ENCODE peak calls at places on chromosomes 2 and 18, in four cellular contexts. E is GM12878, R is K562, O is SK-N-SH. W is an unnamed sample.

GRCh38 chr2:27798948-27799645 is 27.6 kb downstream of the MRPL33 start:
- DNase-seq in R (peak), E (no peak), O (no peak), W (no peak)

GRCh38 chr18:38751897-38752296 is 1186.3 kb upstream of the CELF4 start:
- DNase-seq in E (no peak), O (no peak), R (no peak), W (no peak)

GRCh38 chr2:71597749-71598148 is 144.4 kb downstream of the DYSF start:
- DNase-seq in O (no peak), R (no peak), E (no peak), W (no peak)

GRCh38 chr2:120436885-120437603 is 91.1 kb downstream of the INHBB start:
- DNase-seq in R (peak), O (peak), E (no peak), W (peak)

GRCh38 chr2:222982010-222982908 is 69.7 kb upstream of the KCNE4 start:
- DNase-seq in O (peak), E (no peak), R (peak), W (peak)

GRCh38 chr2:45014016-45014702 is 4.9 kb upstream of the SIX2 start:
- DNase-seq in R (no peak), O (peak), E (no peak), W (peak)

GRCh38 chr2:128196026-128196822 is 105.2 kb downstream of the UGGT1 start:
- DNase-seq in E (no peak), O (no peak), R (no peak), W (no peak)

GRCh38 chr18:77101410-77102245 is 31.0 kb downstream of the MBP start:
- DNase-seq in R (no peak), E (peak), O (peak), W (no peak)

GRCh38 chr2:56985609-56986008 is 801.8 kb downstream of the CCDC85A start:
- DNase-seq in O (no peak), R (no peak), E (no peak), W (no peak)

GRCh38 chr2:222494104-222494739 is 69.9 kb downstream of the SGPP2 start:
- DNase-seq in O (no peak), E (no peak), R (no peak), W (no peak)

GRCh38 chr2:218879881-218880748 is 537 bp upstream of the WNT10A start:
- DNase-seq in O (peak), E (peak), R (no peak), W (peak)

GRCh38 chr2:176188218-176188968 is at the start of gene HOXD1:
- DNase-seq in R (no peak), O (peak), E (no peak), W (peak)

GRCh38 chr2:220394433-220394832 is 767.0 kb downstream of the SLC4A3 start:
- DNase-seq in R (no peak), E (no peak), O (no peak), W (no peak)

GRCh38 chr18:31176531-31176930 is 13.9 kb upstream of the DSC1 start:
- DNase-seq in R (no peak), O (no peak), E (no peak), W (no peak)

DNA sequence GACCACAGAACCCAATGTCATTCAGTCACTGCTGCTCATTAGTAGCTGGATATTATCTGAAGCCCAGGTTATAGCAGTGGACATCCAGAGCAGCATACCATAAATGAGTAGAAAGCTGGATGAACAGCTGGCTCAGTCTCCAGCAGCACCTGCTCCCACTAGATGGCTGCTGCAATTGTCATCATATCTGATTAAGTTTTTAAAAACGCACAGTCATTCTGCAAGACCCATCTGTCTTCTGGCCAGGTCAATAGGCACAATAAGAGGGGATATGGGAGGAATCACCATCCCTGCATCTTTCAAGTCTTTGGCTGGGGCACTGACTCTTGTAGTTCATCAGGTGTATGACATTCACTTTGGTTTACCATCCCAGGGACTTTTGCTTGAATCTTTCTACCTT is 55.1 kb upstream of the XDH start:
- DNase-seq in R (no peak), E (no peak), O (no peak), W (no peak)
- TF ChIP-seq CTCF in R (no peak), E (no peak), O (no peak), W (no peak)

GRCh38 chr2:129768485-129769258 is 210.8 kb upstream of the RAB6C start:
- DNase-seq in E (no peak), R (no peak), O (no peak), W (no peak)

GRCh38 chr2:129766594-129766993 is 212.9 kb upstream of the RAB6C start:
- DNase-seq in O (peak), R (no peak), E (no peak), W (no peak)

GRCh38 chr2:129766159-129766485 is 213.3 kb upstream of the RAB6C start:
- DNase-seq in E (no peak), O (no peak), R (no peak), W (no peak)

GRCh38 chr2:129767987-129768386 is 211.5 kb upstream of the RAB6C start:
- DNase-seq in O (no peak), R (no peak), E (no peak), W (no peak)

DNA sequence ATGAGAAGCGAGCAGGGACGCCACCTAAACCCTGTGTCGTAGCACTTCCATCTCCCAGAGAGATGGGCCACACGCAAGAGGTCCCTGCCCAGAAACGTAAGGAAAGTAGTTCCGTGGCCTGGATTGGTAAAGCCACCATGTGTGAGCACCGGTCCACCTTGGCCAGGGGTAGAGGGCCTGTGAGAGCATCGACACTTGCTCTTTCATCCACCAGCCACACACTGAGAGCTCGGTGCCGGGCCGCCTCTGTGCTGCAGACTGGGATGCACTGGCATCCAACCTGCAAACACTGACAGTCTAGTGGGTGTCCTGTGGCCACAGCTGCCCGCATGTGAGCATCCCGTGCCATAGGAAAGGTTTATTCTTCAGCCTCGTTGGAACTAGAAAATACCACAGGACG is 212.1 kb upstream of the RAB6C start:
- DNase-seq in R (no peak), E (no peak), O (no peak), W (no peak)
- TF ChIP-seq USF2 in R (no peak), E (no peak), O (no peak), W (no peak)

DNA sequence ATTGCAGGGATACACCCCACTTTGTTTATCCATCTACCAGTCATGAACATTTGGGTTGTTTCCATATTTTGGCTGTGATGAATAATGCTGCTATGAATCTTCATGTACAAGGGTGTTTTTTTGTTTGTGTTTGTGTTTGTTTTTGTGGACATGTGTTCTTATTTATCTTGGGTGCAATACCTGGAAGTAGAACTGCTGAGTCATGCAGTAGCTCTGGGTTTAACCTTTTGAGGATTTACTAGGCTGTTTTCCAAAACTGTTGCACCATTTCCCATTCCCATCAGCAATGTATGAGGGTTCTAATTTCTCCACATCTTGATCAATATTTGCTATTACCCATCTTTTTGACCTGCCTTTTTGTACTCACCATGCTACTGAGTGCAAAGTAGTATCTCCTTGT is 140.0 kb upstream of the CYP1B1 start:
- DNase-seq in E (no peak), O (no peak), R (no peak), W (no peak)
- TF ChIP-seq USF1 in E (no peak), O (no peak), R (no peak), W (no peak)

GRCh38 chr2:60517441-60517840 is 36.0 kb downstream of the BCL11A start:
- DNase-seq in E (no peak), O (no peak), R (no peak), W (no peak)

GRCh38 chr2:60516826-60517225 is 36.6 kb downstream of the BCL11A start:
- DNase-seq in E (no peak), O (no peak), R (no peak), W (no peak)

GRCh38 chr2:60514886-60515407 is 38.5 kb downstream of the BCL11A start:
- DNase-seq in E (no peak), O (no peak), R (no peak), W (no peak)

GRCh38 chr2:60516383-60516811 is 37.1 kb downstream of the BCL11A start:
- DNase-seq in O (no peak), E (no peak), R (no peak), W (no peak)

DNA sequence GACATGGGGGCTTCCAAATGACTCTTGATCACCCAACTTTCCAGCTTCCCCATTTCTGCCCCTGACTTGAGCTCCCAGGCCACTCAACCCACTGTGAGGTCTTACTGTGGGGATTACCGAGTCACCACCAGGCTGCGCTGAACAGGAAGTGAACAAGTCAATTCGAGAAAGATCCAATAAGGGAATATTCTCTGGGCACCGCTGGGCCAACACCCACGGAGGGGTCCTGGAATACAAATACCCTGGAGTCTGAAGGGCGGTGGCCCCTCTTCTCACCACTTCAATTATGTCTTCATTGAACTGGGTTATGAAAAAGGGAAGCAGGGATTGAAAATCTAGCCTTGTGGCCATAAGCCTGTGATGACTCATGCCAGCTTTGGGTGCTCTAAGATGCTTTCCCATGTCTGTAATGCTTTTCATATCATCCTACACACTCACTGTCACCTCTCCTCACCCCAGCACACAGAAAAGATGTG is 37.7 kb downstream of the BCL11A start:
- DNase-seq in R (no peak), O (no peak), E (peak), W (no peak)
- TF ChIP-seq CTCF in R (no peak), O (peak), E (no peak), W (no peak)

DNA sequence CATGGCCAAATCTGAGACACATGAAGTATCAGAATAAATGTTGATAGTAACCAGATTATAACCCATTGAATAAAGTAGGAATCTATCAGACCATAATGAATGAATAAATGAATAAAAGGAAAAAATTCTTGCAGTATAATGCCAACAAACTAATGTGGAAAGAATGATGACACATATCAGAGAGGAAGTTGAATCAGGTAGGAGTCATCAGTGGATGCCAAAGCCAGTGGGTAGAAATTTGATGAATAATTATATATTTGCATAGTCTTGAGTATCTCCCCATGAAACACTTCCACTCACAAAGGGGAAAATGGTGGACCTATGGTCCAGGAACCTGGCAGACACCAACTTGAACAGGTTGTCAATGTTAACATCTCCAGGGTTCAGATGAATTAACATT is 68.6 kb downstream of the GALNT3 start:
- DNase-seq in E (no peak), O (no peak), R (no peak), W (no peak)
- TF ChIP-seq USF2 in E (no peak), O (no peak), R (no peak), W (no peak)